ENCODE peak calls at places on chromosomes 1 and 21, in nine cellular contexts. W, J, T, O, K, X, Q, U and L are unnamed samples.
A peak's percentile ranks its signal among the peaks of the same experiment; 100 is the strongest.

GRCh38 chr1:116878804-116879477 is 30.8 kb upstream of the PTGFRN start:
- DNase-seq in W (peak; percentile 16), J (no peak), K (no peak), Q (peak; percentile 17), U (no peak), T (peak; percentile 69), X (peak; percentile 48), O (peak; percentile 30), L (peak; percentile 36)

GRCh38 chr1:160117709-160118183 is 2.2 kb downstream of the ATP1A2 start:
- DNase-seq in J (no peak), T (no peak), X (no peak), Q (peak; percentile 31), W (no peak), U (no peak), O (peak; percentile 68), K (no peak), L (no peak)

GRCh38 chr1:73674945-73675561 is 522.9 kb downstream of the LRRIQ3 start:
- DNase-seq in T (no peak), Q (no peak), X (no peak), J (no peak), U (no peak), K (no peak), W (no peak), O (no peak), L (peak; percentile 3)

GRCh38 chr1:16191309-16191708 is 21.1 kb downstream of the ARHGEF19 start:
- DNase-seq in X (no peak), O (peak; percentile 58), W (no peak), Q (no peak), T (no peak), J (no peak), K (no peak), U (no peak), L (no peak)

GRCh38 chr1:198639581-198640235 is 868 bp downstream of the PTPRC start:
- DNase-seq in X (no peak), K (no peak), U (no peak), O (no peak), J (no peak), Q (no peak), W (no peak), T (no peak), L (no peak)

GRCh38 chr1:178126790-178127189 is 32.9 kb downstream of the RASAL2 start:
- DNase-seq in W (peak; percentile 90), X (no peak), Q (peak; percentile 95), J (peak; percentile 51), T (no peak), K (no peak), U (peak; percentile 21), O (no peak), L (no peak)

GRCh38 chr1:12121212-12122000 is 45.4 kb upstream of the TNFRSF1B start:
- DNase-seq in Q (peak; percentile 97), T (no peak), U (no peak), J (no peak), O (no peak), K (no peak), X (no peak), W (no peak), L (no peak)

GRCh38 chr1:154407866-154408777 is 3.0 kb downstream of the IL6R start:
- DNase-seq in O (no peak), T (peak; percentile 59), K (no peak), X (no peak), W (no peak), J (no peak), Q (peak; percentile 45), U (no peak), L (no peak)

GRCh38 chr1:67515324-67516080 is 85.3 kb upstream of the SERBP1 start:
- DNase-seq in O (no peak), U (no peak), T (no peak), Q (no peak), X (no peak), J (no peak), K (no peak), W (no peak), L (no peak)

GRCh38 chr1:156675715-156676311 is 1.4 kb downstream of the NES start:
- DNase-seq in U (no peak), K (no peak), J (no peak), W (no peak), X (no peak), T (no peak), O (no peak), Q (peak; percentile 39), L (peak; percentile 63)

DNA sequence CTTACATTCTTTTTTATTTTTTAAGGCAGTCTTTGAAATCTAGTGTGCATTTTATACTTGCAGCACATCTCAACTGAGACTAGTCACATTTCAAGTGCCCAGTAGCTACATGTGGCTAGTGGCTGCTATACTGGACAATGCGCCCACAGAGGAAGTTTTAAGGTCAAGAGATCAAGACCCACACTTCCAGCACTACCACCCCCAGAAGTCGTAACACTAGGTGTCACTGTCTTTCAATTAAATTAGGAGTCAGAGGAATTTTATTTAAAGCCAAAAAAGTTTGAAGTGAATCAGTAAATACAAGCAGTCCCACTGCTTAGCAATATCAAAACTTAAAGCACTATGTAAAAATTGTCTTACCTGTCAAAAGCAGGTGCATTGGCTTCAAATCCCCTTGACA is 39.9 kb downstream of the SYNJ1 start:
- DNase-seq in X (no peak), W (no peak), T (no peak), U (no peak), Q (no peak), O (no peak), K (no peak), J (no peak), L (no peak)
- TF ChIP-seq CTCF in X (no peak), W (no peak), T (no peak), U (no peak), Q (no peak), O (no peak), K (no peak), J (no peak), L (no peak)

DNA sequence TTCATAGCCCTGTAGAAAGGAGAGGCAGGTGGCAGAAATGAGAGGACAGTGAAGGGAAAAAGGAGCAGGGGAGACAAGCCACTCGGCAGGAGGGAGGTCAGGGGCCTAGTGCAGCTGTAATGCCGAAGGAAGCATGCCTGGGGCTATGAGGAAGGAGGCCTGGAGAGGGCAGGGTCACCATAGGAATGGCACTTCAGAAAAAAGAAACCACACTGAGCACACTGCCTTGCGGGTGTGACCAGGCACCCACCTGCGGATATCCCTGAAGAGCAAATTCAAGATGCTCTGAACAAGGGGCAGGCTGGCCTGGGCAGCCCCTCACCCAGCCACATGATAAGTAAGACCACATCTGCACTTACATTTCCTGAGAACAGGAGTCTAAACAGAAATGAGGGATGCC is 104.7 kb downstream of the JAK1 start:
- DNase-seq in Q (peak; percentile 17), W (no peak), T (no peak), X (no peak), K (no peak), J (peak; percentile 34), U (no peak), O (no peak), L (peak; percentile 36)
- TF ChIP-seq CTCF in Q (peak; percentile 38), W (peak; percentile 44), T (no peak), X (peak; percentile 20), K (no peak), J (no peak), U (no peak), O (no peak), L (peak; percentile 15)

GRCh38 chr1:62962014-62962793 is 178.3 kb downstream of the ATG4C start:
- DNase-seq in Q (no peak), O (no peak), T (no peak), U (no peak), W (no peak), X (no peak), J (no peak), K (no peak), L (no peak)

GRCh38 chr1:62964141-62964540 is 180.2 kb downstream of the ATG4C start:
- DNase-seq in U (no peak), T (no peak), X (no peak), W (no peak), Q (no peak), O (no peak), J (no peak), K (no peak), L (no peak)

GRCh38 chr1:62967031-62967430 is 183.1 kb downstream of the ATG4C start:
- DNase-seq in O (no peak), Q (no peak), X (no peak), T (no peak), U (no peak), W (no peak), J (no peak), K (no peak), L (no peak)

GRCh38 chr1:62962794-62963776 is 179.2 kb downstream of the ATG4C start:
- DNase-seq in U (peak; percentile 23), T (peak; percentile 6), K (no peak), O (no peak), Q (peak; percentile 14), X (no peak), J (peak; percentile 61), W (no peak), L (peak; percentile 70)
- TF ChIP-seq CTCF in U (peak; percentile 42), T (no peak), K (no peak), O (no peak), Q (peak; percentile 46), X (no peak), J (peak; percentile 56), W (peak; percentile 77), L (peak; percentile 68)

GRCh38 chr1:242828199-242828598 is 303.7 kb upstream of the PLD5 start:
- DNase-seq in J (no peak), K (no peak), W (no peak), U (no peak), Q (no peak), O (no peak), X (no peak), T (no peak), L (no peak)
- TF ChIP-seq CTCF in J (no peak), K (no peak), W (no peak), U (no peak), Q (no peak), O (no peak), X (no peak), T (no peak), L (no peak)

DNA sequence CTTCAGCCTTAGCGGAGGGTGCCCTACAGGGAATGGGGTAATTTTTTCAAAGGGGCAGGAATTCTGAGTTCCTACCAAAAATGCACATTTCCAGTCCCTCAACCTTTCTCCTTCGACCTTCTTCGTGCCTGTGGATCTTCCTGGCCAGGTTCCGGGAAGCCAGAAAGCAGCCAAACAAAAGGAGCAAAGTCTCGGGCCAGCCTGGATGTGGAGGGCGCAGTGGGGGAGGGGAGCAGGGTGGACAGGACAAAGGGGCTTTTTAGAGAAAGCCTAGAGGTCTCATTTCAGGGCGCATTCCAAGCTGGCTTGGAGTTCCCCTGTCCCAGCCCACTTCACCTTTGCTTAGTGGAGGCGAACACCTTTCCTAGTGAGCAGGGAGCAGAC is 2.9 kb upstream of the INAVA start:
- DNase-seq in J (peak; percentile 83), X (no peak), O (no peak), K (no peak), Q (no peak), W (no peak), T (no peak), U (no peak), L (peak; percentile 72)
- TF ChIP-seq CTCF in J (no peak), X (no peak), O (no peak), K (no peak), Q (no peak), W (no peak), T (no peak), U (no peak), L (no peak)

GRCh38 chr1:192808588-192809285 is at the start of gene RGS2:
- DNase-seq in Q (peak; percentile 95), U (peak; percentile 92), K (peak; percentile 81), T (peak; percentile 89), J (peak; percentile 94), W (peak; percentile 52), X (peak; percentile 94), O (peak; percentile 92), L (peak; percentile 92)
- TF ChIP-seq CTCF in Q (peak; percentile 25), U (no peak), K (peak; percentile 23), T (no peak), J (no peak), W (no peak), X (peak; percentile 26), O (no peak), L (no peak)